ENCODE peak calls at places on chromosomes 2 and 18, in five cellular contexts. E, K, F, G and P are unnamed samples.
A peak's percentile ranks its signal among the peaks of the same experiment; 100 is the strongest.

GRCh38 chr2:144504191-144504590 is 15.7 kb downstream of the ZEB2 start:
- DNase-seq in G (no peak), K (no peak), F (peak; percentile 24), E (no peak), P (no peak)

GRCh38 chr2:108579631-108580030 is 45.4 kb downstream of the LIMS1 start:
- DNase-seq in G (no peak), K (peak; percentile 38), E (peak; percentile 61), F (no peak), P (no peak)

GRCh38 chr2:212995920-212996319 is 155.5 kb downstream of the IKZF2 start:
- DNase-seq in F (peak; percentile 64), K (no peak), E (no peak), G (no peak), P (no peak)

GRCh38 chr2:167331636-167332232 is 443.5 kb downstream of the XIRP2 start:
- DNase-seq in F (peak; percentile 13), K (no peak), G (no peak), E (no peak), P (peak; percentile 70)

GRCh38 chr2:37776487-37776886 is 105.0 kb upstream of the CDC42EP3 start:
- DNase-seq in E (no peak), K (no peak), F (peak; percentile 95), G (no peak), P (no peak)

GRCh38 chr2:124542932-124543640 is 518.0 kb downstream of the CNTNAP5 start:
- DNase-seq in E (no peak), G (no peak), F (no peak), K (no peak), P (no peak)

GRCh38 chr18:49630246-49630699 is 68.4 kb downstream of the LIPG start:
- DNase-seq in K (no peak), E (no peak), G (no peak), F (no peak), P (no peak)

GRCh38 chr2:142748559-142749099 is 128.8 kb upstream of the KYNU start:
- DNase-seq in K (no peak), E (no peak), F (no peak), G (no peak), P (no peak)

GRCh38 chr2:239864247-239865058 is 160.7 kb downstream of the NDUFA10 start:
- DNase-seq in F (no peak), E (no peak), K (no peak), G (no peak), P (no peak)

GRCh38 chr2:105403785-105404698 is 5.2 kb upstream of the FHL2 start:
- DNase-seq in K (no peak), G (no peak), F (peak; percentile 96), E (peak; percentile 59), P (no peak)

GRCh38 chr2:69306897-69307695 is 79.9 kb downstream of the GFPT1 start:
- DNase-seq in E (peak; percentile 91), K (peak; percentile 90), G (peak; percentile 86), F (peak; percentile 95), P (peak; percentile 78)

DNA sequence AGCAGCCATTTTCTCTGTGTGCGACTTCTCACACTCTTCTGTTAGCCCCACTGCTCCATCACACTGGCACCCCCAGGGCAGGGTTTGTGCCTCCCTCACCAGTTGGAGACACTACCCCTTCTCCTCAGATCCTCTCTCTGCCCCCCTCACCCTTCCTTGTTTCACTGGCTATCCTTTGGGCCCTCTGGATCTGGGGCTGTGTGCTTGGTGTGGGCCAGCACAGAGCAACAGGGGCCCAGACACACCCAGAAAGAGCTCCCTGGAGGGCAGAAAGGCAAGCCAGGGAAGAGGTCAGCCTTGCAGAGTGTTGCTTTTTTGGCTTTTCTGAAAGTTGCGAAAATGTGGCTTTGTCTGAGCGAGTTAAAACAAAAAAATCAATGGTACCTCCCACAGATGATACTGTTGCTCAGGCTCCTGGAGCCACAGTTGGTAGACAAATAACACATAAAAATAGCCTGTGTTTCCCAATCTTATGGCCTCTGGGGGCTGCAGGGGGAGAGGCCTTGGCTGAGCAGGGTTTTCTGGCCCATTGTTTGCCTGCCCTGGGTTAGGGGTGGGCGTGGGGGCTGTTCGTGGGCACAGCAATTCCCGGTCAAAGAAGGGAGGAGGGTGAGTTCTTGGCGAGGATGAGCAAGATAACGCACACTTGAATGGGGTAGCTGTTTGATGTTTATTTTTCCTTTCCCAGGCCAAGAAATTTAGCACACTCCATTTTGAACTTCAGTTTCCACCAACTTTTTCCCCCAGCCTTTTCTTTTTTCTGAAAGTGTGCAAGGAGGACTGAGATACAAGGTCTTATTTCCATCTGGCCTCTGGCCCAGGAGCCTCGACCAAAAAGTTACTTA is 167.0 kb upstream of the HAAO start:
- DNase-seq in E (peak; percentile 85), K (peak; percentile 83), G (no peak), F (peak; percentile 70), P (no peak)
- H3K4me1 ChIP-seq in E (peaks cover 19% of the 10 kb centered on the region), K (no peaks in the 10 kb centered on the region), G (peaks cover 53% of the 10 kb centered on the region), F (peaks cover 54% of the 10 kb centered on the region), P (peaks cover 18% of the 10 kb centered on the region)

DNA sequence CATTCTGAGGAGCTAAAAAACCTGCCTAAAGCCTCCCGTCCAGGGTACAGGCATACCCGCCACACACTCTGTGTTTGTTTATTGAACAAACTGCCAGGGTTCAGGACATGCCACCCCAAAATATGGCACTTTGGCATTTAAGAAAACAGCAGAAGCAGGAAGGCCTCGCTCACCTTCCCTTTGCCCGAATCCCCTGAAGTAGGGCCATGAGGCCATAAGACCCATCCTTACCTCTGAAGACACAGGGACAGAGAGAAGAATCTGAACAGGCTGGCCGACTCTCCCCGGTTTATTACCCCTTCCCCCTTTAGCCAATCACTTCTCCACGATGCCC is 1.7 kb upstream of the NEURL3 start:
- DNase-seq in E (peak; percentile 18), G (no peak), K (no peak), F (no peak), P (no peak)
- H3K4me1 ChIP-seq in E (peaks cover 39% of the 10 kb centered on the region), G (peaks cover 42% of the 10 kb centered on the region), K (no peaks in the 10 kb centered on the region), F (no peaks in the 10 kb centered on the region), P (peaks cover 3% of the 10 kb centered on the region)

GRCh38 chr2:218264773-218265601 is 4.2 kb downstream of the GPBAR1 start:
- DNase-seq in F (no peak), K (no peak), G (no peak), E (peak; percentile 32), P (no peak)
- H3K4me1 ChIP-seq in F (peaks cover 4% of the 10 kb centered on the region), K (no peaks in the 10 kb centered on the region), G (peaks cover 67% of the 10 kb centered on the region), E (peaks cover 18% of the 10 kb centered on the region), P (peaks cover 18% of the 10 kb centered on the region)

DNA sequence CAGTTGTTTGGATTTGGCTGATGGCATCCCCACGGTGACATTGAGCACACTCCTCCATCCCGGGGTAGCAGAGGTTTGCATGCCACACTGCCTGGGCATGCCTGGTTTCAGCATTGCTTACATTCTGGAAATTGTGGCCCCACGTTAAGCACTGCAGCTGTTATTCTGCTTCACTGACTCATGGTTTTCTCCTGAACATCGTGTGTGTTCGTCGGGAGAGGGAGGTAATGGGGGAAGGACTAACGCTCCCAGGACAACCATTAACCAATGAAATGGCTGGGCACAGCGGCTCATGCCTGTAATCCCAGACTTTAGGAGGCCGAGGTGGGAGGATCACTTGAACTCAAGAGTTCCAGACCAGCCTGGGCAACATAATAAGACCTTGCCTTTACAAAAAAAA is 28.2 kb upstream of the YWHAQ start:
- DNase-seq in G (no peak), F (no peak), E (no peak), K (no peak), P (no peak)
- H3K4me1 ChIP-seq in G (no peaks in the 10 kb centered on the region), F (peaks cover 38% of the 10 kb centered on the region), E (peaks cover 8% of the 10 kb centered on the region), K (no peaks in the 10 kb centered on the region), P (peaks cover 9% of the 10 kb centered on the region)

GRCh38 chr2:172972005-172972619 is 103.5 kb upstream of the MAP3K20 start:
- DNase-seq in K (no peak), F (peak; percentile 75), E (peak; percentile 63), G (peak; percentile 56), P (peak; percentile 36)
- H3K4me1 ChIP-seq in K (no peaks in the 10 kb centered on the region), F (peaks cover 11% of the 10 kb centered on the region), E (peaks cover 9% of the 10 kb centered on the region), G (peaks cover 32% of the 10 kb centered on the region), P (no peaks in the 10 kb centered on the region)

GRCh38 chr2:10423400-10423774 is 24.7 kb downstream of the ODC1 start:
- DNase-seq in F (no peak), K (no peak), E (no peak), G (no peak), P (no peak)
- H3K4me1 ChIP-seq in F (no peaks in the 10 kb centered on the region), K (no peaks in the 10 kb centered on the region), E (no peaks in the 10 kb centered on the region), G (no peaks in the 10 kb centered on the region), P (peaks cover 29% of the 10 kb centered on the region)

DNA sequence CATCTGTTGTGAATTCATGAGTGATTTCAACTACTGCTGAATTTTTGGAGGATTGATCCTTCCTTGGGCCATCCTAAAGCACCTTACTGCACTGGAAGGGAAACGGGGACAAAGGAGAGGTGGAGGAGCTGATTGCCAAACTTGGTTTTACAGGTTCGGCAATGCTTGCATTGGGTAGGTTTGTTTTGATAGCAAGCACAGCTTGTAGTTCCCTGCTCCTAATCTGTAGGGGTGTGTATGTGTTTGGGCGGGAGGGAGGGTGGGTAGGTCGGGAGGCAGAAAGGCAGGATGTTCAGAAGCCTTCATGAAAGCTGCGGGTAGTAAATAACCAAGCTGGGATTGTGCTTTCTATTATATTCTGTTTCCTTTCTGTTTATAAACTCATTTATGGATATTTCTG is 24.6 kb downstream of the PHLPP1 start:
- DNase-seq in E (no peak), K (no peak), G (no peak), F (no peak), P (no peak)
- H3K4me1 ChIP-seq in E (no peaks in the 10 kb centered on the region), K (no peaks in the 10 kb centered on the region), G (peaks cover 26% of the 10 kb centered on the region), F (peaks cover 14% of the 10 kb centered on the region), P (peaks cover 7% of the 10 kb centered on the region)

GRCh38 chr2:28499298-28499697 is 3.4 kb downstream of the PLB1 start:
- DNase-seq in G (no peak), K (no peak), E (no peak), F (no peak), P (no peak)
- H3K4me1 ChIP-seq in G (no peaks in the 10 kb centered on the region), K (no peaks in the 10 kb centered on the region), E (no peaks in the 10 kb centered on the region), F (no peaks in the 10 kb centered on the region), P (no peaks in the 10 kb centered on the region)

GRCh38 chr18:9835112-9835755 is 50.5 kb upstream of the TXNDC2 start:
- DNase-seq in G (no peak), K (no peak), E (no peak), F (no peak), P (no peak)
- H3K4me1 ChIP-seq in G (peaks cover 9% of the 10 kb centered on the region), K (no peaks in the 10 kb centered on the region), E (peaks cover 29% of the 10 kb centered on the region), F (no peaks in the 10 kb centered on the region), P (peaks cover 18% of the 10 kb centered on the region)